ENCODE peak calls at places on chromosomes 7 and 10, in eight cellular contexts. One of them, this sample, is unnamed.

GRCh38 chr10:92678196-92678595 is 11.6 kb upstream of the HHEX start:
- DNase-seq in CD4-positive, CD25-positive, alpha-beta regulatory T cell: no peak
- DNase-seq in fibroblast of pulmonary artery: no peak
- DNase-seq in mammary epithelial cell: no peak
- DNase-seq in GM23248: no peak
- DNase-seq in iPS-NIHi11: no peak
- DNase-seq in H54: no peak
- DNase-seq in brain microvascular endothelial cell: no peak
- DNase-seq in this sample: no peak

GRCh38 chr10:8041284-8042031 is 13.0 kb upstream of the GATA3 start:
- DNase-seq in brain microvascular endothelial cell: no peak
- DNase-seq in CD4-positive, CD25-positive, alpha-beta regulatory T cell: no peak
- DNase-seq in GM23248: no peak
- DNase-seq in H54: no peak
- DNase-seq in mammary epithelial cell: no peak
- DNase-seq in fibroblast of pulmonary artery: no peak
- DNase-seq in iPS-NIHi11: no peak
- DNase-seq in this sample: no peak

GRCh38 chr7:152355474-152356057 is 80.2 kb downstream of the KMT2C start:
- DNase-seq in mammary epithelial cell: no peak
- DNase-seq in GM23248: no peak
- DNase-seq in CD4-positive, CD25-positive, alpha-beta regulatory T cell: no peak
- DNase-seq in H54: no peak
- DNase-seq in iPS-NIHi11: no peak
- DNase-seq in fibroblast of pulmonary artery: no peak
- DNase-seq in brain microvascular endothelial cell: no peak
- DNase-seq in this sample: no peak

GRCh38 chr10:8532647-8533046 is 478.2 kb downstream of the GATA3 start:
- DNase-seq in brain microvascular endothelial cell: no peak
- DNase-seq in H54: no peak
- DNase-seq in CD4-positive, CD25-positive, alpha-beta regulatory T cell: no peak
- DNase-seq in GM23248: no peak
- DNase-seq in iPS-NIHi11: no peak
- DNase-seq in fibroblast of pulmonary artery: no peak
- DNase-seq in mammary epithelial cell: no peak
- DNase-seq in this sample: no peak

GRCh38 chr10:62036186-62037081 is 134.9 kb downstream of the ARID5B start:
- DNase-seq in mammary epithelial cell: no peak
- DNase-seq in brain microvascular endothelial cell: no peak
- DNase-seq in H54: no peak
- DNase-seq in fibroblast of pulmonary artery: no peak
- DNase-seq in CD4-positive, CD25-positive, alpha-beta regulatory T cell: no peak
- DNase-seq in iPS-NIHi11: no peak
- DNase-seq in GM23248: no peak
- DNase-seq in this sample: no peak

GRCh38 chr10:32501906-32502305 is 56.0 kb downstream of the CCDC7 start:
- DNase-seq in fibroblast of pulmonary artery: no peak
- DNase-seq in brain microvascular endothelial cell: no peak
- DNase-seq in GM23248: no peak
- DNase-seq in iPS-NIHi11: no peak
- DNase-seq in mammary epithelial cell: no peak
- DNase-seq in H54: no peak
- DNase-seq in CD4-positive, CD25-positive, alpha-beta regulatory T cell: no peak
- DNase-seq in this sample: no peak

GRCh38 chr7:17532861-17533404 is 234.5 kb downstream of the AHR start:
- DNase-seq in H54: peak
- DNase-seq in mammary epithelial cell: peak
- DNase-seq in iPS-NIHi11: no peak
- DNase-seq in fibroblast of pulmonary artery: peak
- DNase-seq in CD4-positive, CD25-positive, alpha-beta regulatory T cell: no peak
- DNase-seq in GM23248: peak
- DNase-seq in brain microvascular endothelial cell: peak
- DNase-seq in this sample: peak

GRCh38 chr7:90877201-90877600 is 281.1 kb downstream of the CDK14 start:
- DNase-seq in H54: no peak
- DNase-seq in brain microvascular endothelial cell: no peak
- DNase-seq in CD4-positive, CD25-positive, alpha-beta regulatory T cell: no peak
- DNase-seq in mammary epithelial cell: no peak
- DNase-seq in iPS-NIHi11: no peak
- DNase-seq in fibroblast of pulmonary artery: no peak
- DNase-seq in GM23248: no peak
- DNase-seq in this sample: no peak

GRCh38 chr10:77637474-77637985 is at the start of gene KCNMA1:
- DNase-seq in H54: peak
- DNase-seq in GM23248: peak
- DNase-seq in mammary epithelial cell: peak
- DNase-seq in brain microvascular endothelial cell: peak
- DNase-seq in fibroblast of pulmonary artery: no peak
- DNase-seq in CD4-positive, CD25-positive, alpha-beta regulatory T cell: no peak
- DNase-seq in iPS-NIHi11: peak
- DNase-seq in this sample: no peak

GRCh38 chr7:134565643-134566136 is 16.8 kb downstream of the AKR1B15 start:
- DNase-seq in H54: no peak
- DNase-seq in brain microvascular endothelial cell: no peak
- DNase-seq in CD4-positive, CD25-positive, alpha-beta regulatory T cell: no peak
- DNase-seq in iPS-NIHi11: no peak
- DNase-seq in mammary epithelial cell: peak
- DNase-seq in GM23248: peak
- DNase-seq in fibroblast of pulmonary artery: peak
- DNase-seq in this sample: no peak

GRCh38 chr7:152086513-152086912 is 61.0 kb downstream of the GALNT11 start:
- DNase-seq in CD4-positive, CD25-positive, alpha-beta regulatory T cell: no peak
- DNase-seq in GM23248: no peak
- DNase-seq in H54: no peak
- DNase-seq in brain microvascular endothelial cell: no peak
- DNase-seq in fibroblast of pulmonary artery: no peak
- DNase-seq in mammary epithelial cell: peak
- DNase-seq in iPS-NIHi11: no peak
- DNase-seq in this sample: no peak

GRCh38 chr10:119370046-119370770 is 162.8 kb downstream of the GRK5 start:
- DNase-seq in iPS-NIHi11: no peak
- DNase-seq in CD4-positive, CD25-positive, alpha-beta regulatory T cell: no peak
- DNase-seq in H54: no peak
- DNase-seq in fibroblast of pulmonary artery: peak
- DNase-seq in brain microvascular endothelial cell: peak
- DNase-seq in mammary epithelial cell: no peak
- DNase-seq in GM23248: peak
- DNase-seq in this sample: peak

GRCh38 chr10:75407716-75408511 is 6.3 kb upstream of the ZNF503 start:
- DNase-seq in CD4-positive, CD25-positive, alpha-beta regulatory T cell: no peak
- DNase-seq in mammary epithelial cell: peak
- DNase-seq in brain microvascular endothelial cell: no peak
- DNase-seq in iPS-NIHi11: no peak
- DNase-seq in GM23248: peak
- DNase-seq in fibroblast of pulmonary artery: no peak
- DNase-seq in H54: no peak
- DNase-seq in this sample: no peak

GRCh38 chr10:57638411-57638810 is 629.3 kb downstream of the IPMK start:
- DNase-seq in H54: no peak
- DNase-seq in mammary epithelial cell: no peak
- DNase-seq in fibroblast of pulmonary artery: no peak
- DNase-seq in brain microvascular endothelial cell: no peak
- DNase-seq in CD4-positive, CD25-positive, alpha-beta regulatory T cell: no peak
- DNase-seq in GM23248: no peak
- DNase-seq in iPS-NIHi11: no peak
- DNase-seq in this sample: no peak

GRCh38 chr7:8214162-8214897 is 47.6 kb downstream of the ICA1 start:
- DNase-seq in fibroblast of pulmonary artery: no peak
- DNase-seq in GM23248: peak
- DNase-seq in CD4-positive, CD25-positive, alpha-beta regulatory T cell: no peak
- DNase-seq in H54: peak
- DNase-seq in brain microvascular endothelial cell: no peak
- DNase-seq in iPS-NIHi11: no peak
- DNase-seq in mammary epithelial cell: peak
- DNase-seq in this sample: no peak

GRCh38 chr10:71232089-71232998 is 20.0 kb downstream of the UNC5B start:
- DNase-seq in brain microvascular endothelial cell: no peak
- DNase-seq in CD4-positive, CD25-positive, alpha-beta regulatory T cell: no peak
- DNase-seq in GM23248: peak
- DNase-seq in H54: no peak
- DNase-seq in iPS-NIHi11: peak
- DNase-seq in mammary epithelial cell: no peak
- DNase-seq in fibroblast of pulmonary artery: peak
- DNase-seq in this sample: no peak